ENCODE peak calls at places on chromosomes 4 and X, in five cellular contexts. One of them, this sample, is unnamed.

GRCh38 chr4:137892134-137892533 is 350.0 kb downstream of the SLC7A11 start:
- DNase-seq in HCT116: no peak
- DNase-seq in astrocyte: peak
- DNase-seq in CD8-positive, alpha-beta memory T cell: no peak
- DNase-seq in uterus: no peak
- DNase-seq in this sample: no peak

GRCh38 chr4:37421614-37422013 is 177.1 kb downstream of the NWD2 start:
- DNase-seq in HCT116: no peak
- DNase-seq in astrocyte: no peak
- DNase-seq in CD8-positive, alpha-beta memory T cell: no peak
- DNase-seq in uterus: no peak
- DNase-seq in this sample: no peak

GRCh38 chr4:138063581-138063980 is 178.6 kb downstream of the SLC7A11 start:
- DNase-seq in HCT116: no peak
- DNase-seq in astrocyte: no peak
- DNase-seq in CD8-positive, alpha-beta memory T cell: no peak
- DNase-seq in uterus: no peak
- DNase-seq in this sample: no peak

GRCh38 chr4:62399242-62399641 is 1199.1 kb downstream of the ADGRL3 start:
- DNase-seq in HCT116: no peak
- DNase-seq in astrocyte: no peak
- DNase-seq in CD8-positive, alpha-beta memory T cell: no peak
- DNase-seq in uterus: no peak
- DNase-seq in this sample: peak

GRCh38 chr4:112125416-112125815 is 19.8 kb upstream of the FAM241A start:
- DNase-seq in HCT116: no peak
- DNase-seq in astrocyte: no peak
- DNase-seq in CD8-positive, alpha-beta memory T cell: no peak
- DNase-seq in uterus: no peak
- DNase-seq in this sample: no peak

GRCh38 chr4:78880874-78881492 is 58.3 kb downstream of the PAQR3 start:
- DNase-seq in HCT116: no peak
- DNase-seq in astrocyte: no peak
- DNase-seq in CD8-positive, alpha-beta memory T cell: no peak
- DNase-seq in uterus: no peak
- DNase-seq in this sample: no peak

GRCh38 chr4:31674313-31674947 is 954.3 kb downstream of the PCDH7 start:
- DNase-seq in HCT116: peak
- DNase-seq in astrocyte: no peak
- DNase-seq in CD8-positive, alpha-beta memory T cell: no peak
- DNase-seq in uterus: no peak
- DNase-seq in this sample: peak

GRCh38 chr4:75497133-75497532 is 17.1 kb downstream of the RCHY1 start:
- DNase-seq in HCT116: no peak
- DNase-seq in astrocyte: peak
- DNase-seq in CD8-positive, alpha-beta memory T cell: no peak
- DNase-seq in uterus: no peak
- DNase-seq in this sample: no peak

GRCh38 chrX:13649823-13650222 is 3.1 kb upstream of the TCEANC start:
- DNase-seq in HCT116: no peak
- DNase-seq in astrocyte: peak
- DNase-seq in CD8-positive, alpha-beta memory T cell: no peak
- DNase-seq in uterus: no peak
- DNase-seq in this sample: no peak

GRCh38 chr4:184768296-184768695 is 34.4 kb upstream of the CENPU start:
- DNase-seq in HCT116: no peak
- DNase-seq in astrocyte: no peak
- DNase-seq in CD8-positive, alpha-beta memory T cell: no peak
- DNase-seq in uterus: no peak
- DNase-seq in this sample: no peak

GRCh38 chr4:157172011-157172410 is 48.5 kb upstream of the GRIA2 start:
- DNase-seq in HCT116: peak
- DNase-seq in astrocyte: peak
- DNase-seq in CD8-positive, alpha-beta memory T cell: no peak
- DNase-seq in uterus: no peak
- DNase-seq in this sample: no peak

GRCh38 chr4:169246957-169247396 is 23.8 kb downstream of the SH3RF1 start:
- DNase-seq in HCT116: no peak
- DNase-seq in astrocyte: no peak
- DNase-seq in CD8-positive, alpha-beta memory T cell: no peak
- DNase-seq in uterus: no peak
- DNase-seq in this sample: no peak

GRCh38 chr4:7027284-7027683 is 15.9 kb upstream of the TADA2B start:
- DNase-seq in HCT116: no peak
- DNase-seq in astrocyte: no peak
- DNase-seq in CD8-positive, alpha-beta memory T cell: no peak
- DNase-seq in uterus: no peak
- DNase-seq in this sample: no peak

GRCh38 chr4:99946346-99947189 is at the start of gene DNAJB14:
- DNase-seq in HCT116: peak
- DNase-seq in astrocyte: peak
- DNase-seq in CD8-positive, alpha-beta memory T cell: peak
- DNase-seq in uterus: peak
- DNase-seq in this sample: peak

GRCh38 chr4:24646777-24647460 is 62.6 kb upstream of the DHX15 start:
- DNase-seq in HCT116: no peak
- DNase-seq in astrocyte: no peak
- DNase-seq in CD8-positive, alpha-beta memory T cell: no peak
- DNase-seq in uterus: no peak
- DNase-seq in this sample: no peak

GRCh38 chr4:3865986-3866812 is 100.0 kb downstream of the ADRA2C start:
- DNase-seq in HCT116: no peak
- DNase-seq in astrocyte: no peak
- DNase-seq in CD8-positive, alpha-beta memory T cell: peak
- DNase-seq in uterus: no peak
- DNase-seq in this sample: no peak

GRCh38 chr4:5019274-5019673 is at the start of gene CYTL1:
- DNase-seq in HCT116: no peak
- DNase-seq in astrocyte: no peak
- DNase-seq in CD8-positive, alpha-beta memory T cell: no peak
- DNase-seq in uterus: no peak
- DNase-seq in this sample: no peak

GRCh38 chrX:26918633-26919032 is 544.5 kb downstream of the PPP4R3C start:
- DNase-seq in HCT116: peak
- DNase-seq in astrocyte: no peak
- DNase-seq in CD8-positive, alpha-beta memory T cell: no peak
- DNase-seq in uterus: no peak
- DNase-seq in this sample: peak

GRCh38 chr4:139606600-139607301 is 50.7 kb upstream of the SETD7 start:
- DNase-seq in HCT116: no peak
- DNase-seq in astrocyte: peak
- DNase-seq in CD8-positive, alpha-beta memory T cell: no peak
- DNase-seq in uterus: no peak
- DNase-seq in this sample: peak
- H3K4me3 ChIP-seq in HCT116: no peak
- H3K4me3 ChIP-seq in astrocyte: no peak
- H3K4me3 ChIP-seq in CD8-positive, alpha-beta memory T cell: peak
- H3K4me3 ChIP-seq in uterus: no peak
- H3K4me3 ChIP-seq in this sample: no peak

DNA sequence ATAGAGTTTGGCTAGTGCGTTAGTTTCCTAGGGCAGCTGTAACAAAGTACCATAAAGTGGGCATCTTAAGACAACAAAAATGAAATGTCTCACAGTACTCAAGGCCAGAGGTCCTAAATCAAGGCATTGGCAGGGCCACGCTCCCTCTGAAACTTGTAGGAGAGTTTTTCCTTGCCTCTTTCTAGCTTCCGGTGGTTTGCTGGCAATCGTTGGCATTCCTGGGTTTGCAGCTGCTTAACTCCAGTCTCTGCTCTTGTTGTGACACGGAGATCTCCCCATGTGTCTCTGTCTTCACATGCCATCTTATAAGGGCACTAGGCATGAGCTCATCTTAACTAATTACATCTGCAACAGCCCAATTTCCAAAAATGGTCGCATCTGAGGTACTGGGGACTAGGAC is 362.0 kb upstream of the BOD1L1 start:
- DNase-seq in HCT116: no peak
- DNase-seq in astrocyte: peak
- DNase-seq in CD8-positive, alpha-beta memory T cell: no peak
- DNase-seq in uterus: no peak
- DNase-seq in this sample: no peak
- H3K4me3 ChIP-seq in HCT116: no peak
- H3K4me3 ChIP-seq in astrocyte: peak
- H3K4me3 ChIP-seq in CD8-positive, alpha-beta memory T cell: no peak
- H3K4me3 ChIP-seq in uterus: no peak
- H3K4me3 ChIP-seq in this sample: no peak

DNA sequence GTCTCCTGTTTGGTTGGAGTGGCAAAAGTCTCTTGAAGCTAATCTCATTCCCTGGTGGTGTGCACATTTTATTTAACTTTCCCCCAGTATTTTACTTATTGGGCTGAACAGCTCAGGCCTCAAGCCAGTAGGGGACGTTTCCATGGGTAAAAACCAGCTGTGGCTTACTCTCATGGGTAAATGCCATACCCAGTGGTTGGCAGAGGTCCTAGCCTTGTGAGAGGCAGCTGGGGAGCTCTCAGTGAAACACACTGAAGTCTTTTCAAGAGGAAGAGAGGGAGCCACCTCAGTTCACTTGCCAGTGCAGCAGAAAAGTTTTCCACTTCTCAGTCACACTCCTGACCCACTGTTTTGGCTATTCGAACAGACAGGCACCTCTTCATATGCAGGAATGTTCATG is 1964.2 kb downstream of the ARAP2 start:
- DNase-seq in HCT116: no peak
- DNase-seq in astrocyte: no peak
- DNase-seq in CD8-positive, alpha-beta memory T cell: no peak
- DNase-seq in uterus: no peak
- DNase-seq in this sample: no peak
- H3K4me3 ChIP-seq in HCT116: no peak
- H3K4me3 ChIP-seq in astrocyte: no peak
- H3K4me3 ChIP-seq in CD8-positive, alpha-beta memory T cell: no peak
- H3K4me3 ChIP-seq in uterus: no peak
- H3K4me3 ChIP-seq in this sample: no peak

GRCh38 chrX:69321789-69322188 is 156.5 kb upstream of the PJA1 start:
- DNase-seq in HCT116: no peak
- DNase-seq in astrocyte: no peak
- DNase-seq in CD8-positive, alpha-beta memory T cell: no peak
- DNase-seq in uterus: no peak
- DNase-seq in this sample: no peak

GRCh38 chrX:69320116-69320515 is 154.9 kb upstream of the PJA1 start:
- DNase-seq in HCT116: no peak
- DNase-seq in astrocyte: no peak
- DNase-seq in CD8-positive, alpha-beta memory T cell: no peak
- DNase-seq in uterus: no peak
- DNase-seq in this sample: no peak

GRCh38 chrX:69321006-69321655 is 155.9 kb upstream of the PJA1 start:
- DNase-seq in HCT116: no peak
- DNase-seq in astrocyte: no peak
- DNase-seq in CD8-positive, alpha-beta memory T cell: no peak
- DNase-seq in uterus: no peak
- DNase-seq in this sample: no peak

GRCh38 chrX:69324851-69325250 is 159.6 kb upstream of the PJA1 start:
- DNase-seq in HCT116: no peak
- DNase-seq in astrocyte: no peak
- DNase-seq in CD8-positive, alpha-beta memory T cell: no peak
- DNase-seq in uterus: no peak
- DNase-seq in this sample: no peak

GRCh38 chrX:69323786-69324720 is 158.8 kb upstream of the PJA1 start:
- DNase-seq in HCT116: no peak
- DNase-seq in astrocyte: no peak
- DNase-seq in CD8-positive, alpha-beta memory T cell: no peak
- DNase-seq in uterus: no peak
- DNase-seq in this sample: no peak
- H3K4me3 ChIP-seq in HCT116: no peak
- H3K4me3 ChIP-seq in astrocyte: no peak
- H3K4me3 ChIP-seq in CD8-positive, alpha-beta memory T cell: no peak
- H3K4me3 ChIP-seq in uterus: no peak
- H3K4me3 ChIP-seq in this sample: no peak

DNA sequence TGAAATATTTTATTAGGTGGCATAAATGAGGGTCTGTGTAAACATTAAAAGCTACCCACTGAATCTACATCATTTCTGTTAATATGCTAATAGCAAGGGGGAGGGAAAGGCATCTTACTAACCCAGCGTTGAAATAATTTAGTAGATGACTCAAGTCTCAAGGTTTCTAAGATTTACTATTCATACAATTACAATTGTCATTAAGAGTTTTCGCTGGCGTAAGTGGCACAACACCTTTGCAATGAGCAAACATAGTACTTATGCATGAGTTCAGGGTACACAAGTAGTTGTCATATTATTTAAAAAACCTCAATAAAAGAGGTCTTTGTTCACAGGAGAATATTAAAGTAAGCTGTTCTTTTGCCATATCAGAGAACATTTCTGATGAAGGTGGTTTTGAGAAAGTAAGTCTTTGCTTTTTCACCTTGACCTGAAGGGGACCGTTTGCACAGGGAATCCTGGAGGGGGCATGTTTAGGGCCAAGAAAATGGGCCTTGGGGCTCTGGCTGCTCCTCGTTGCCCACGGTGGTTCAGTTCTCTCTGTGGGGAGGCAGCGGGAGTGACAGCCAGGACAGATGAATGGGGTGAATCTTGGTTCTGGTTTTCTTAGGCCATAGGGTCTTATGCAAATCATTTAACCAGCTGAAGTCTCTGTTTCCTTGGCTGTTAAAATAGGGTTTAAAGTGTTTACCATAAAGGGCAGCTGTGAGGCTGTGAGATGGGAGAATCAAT is 4.4 kb upstream of the RHOH start:
- DNase-seq in HCT116: no peak
- DNase-seq in astrocyte: no peak
- DNase-seq in CD8-positive, alpha-beta memory T cell: no peak
- DNase-seq in uterus: no peak
- DNase-seq in this sample: no peak
- H3K4me3 ChIP-seq in HCT116: no peak
- H3K4me3 ChIP-seq in astrocyte: no peak
- H3K4me3 ChIP-seq in CD8-positive, alpha-beta memory T cell: peak
- H3K4me3 ChIP-seq in uterus: no peak
- H3K4me3 ChIP-seq in this sample: peak

DNA sequence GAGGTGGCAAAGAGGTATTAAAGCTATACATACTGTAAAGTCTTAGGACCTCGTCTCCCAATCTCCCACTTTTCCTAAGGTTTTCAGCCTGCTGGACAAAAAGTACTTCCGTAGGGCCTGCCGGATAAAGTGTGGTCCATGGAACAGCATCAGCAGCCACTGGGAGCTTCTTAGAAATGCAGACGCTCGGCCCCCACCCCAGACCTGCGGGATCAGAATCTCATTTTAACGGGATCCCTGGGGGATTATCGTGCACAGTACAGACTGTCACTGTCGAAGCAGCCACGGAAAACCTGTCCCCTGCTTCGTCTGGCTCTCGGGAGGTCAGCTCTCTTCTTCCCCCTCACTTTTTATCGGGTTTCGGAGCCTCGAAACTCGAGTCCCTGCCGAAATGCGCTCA is 802 bp downstream of the ADGRG2 start:
- DNase-seq in HCT116: no peak
- DNase-seq in astrocyte: no peak
- DNase-seq in CD8-positive, alpha-beta memory T cell: no peak
- DNase-seq in uterus: no peak
- DNase-seq in this sample: no peak
- H3K4me3 ChIP-seq in HCT116: no peak
- H3K4me3 ChIP-seq in astrocyte: no peak
- H3K4me3 ChIP-seq in CD8-positive, alpha-beta memory T cell: no peak
- H3K4me3 ChIP-seq in uterus: peak
- H3K4me3 ChIP-seq in this sample: no peak

DNA sequence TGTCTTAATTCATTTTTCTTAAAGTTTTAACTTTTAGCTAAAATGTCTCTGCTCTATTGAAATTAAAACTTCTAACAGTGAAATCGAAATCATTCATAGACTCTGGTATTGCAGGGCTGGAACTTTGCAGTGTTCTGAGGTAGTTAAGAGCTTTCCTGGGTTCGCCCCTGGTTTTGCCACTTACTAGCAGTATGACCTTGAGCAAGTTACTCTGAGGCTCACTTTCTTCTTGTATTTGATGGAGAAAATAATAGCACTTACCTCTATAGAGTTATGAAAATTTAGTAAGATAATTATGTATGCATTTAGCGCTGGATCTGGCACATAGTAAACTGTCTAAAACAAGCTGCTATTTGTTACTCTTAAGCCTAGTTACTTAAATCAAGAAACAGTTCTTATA is 1.7 kb downstream of the SLAIN2 start:
- DNase-seq in HCT116: no peak
- DNase-seq in astrocyte: no peak
- DNase-seq in CD8-positive, alpha-beta memory T cell: no peak
- DNase-seq in uterus: no peak
- DNase-seq in this sample: no peak
- H3K4me3 ChIP-seq in HCT116: peak
- H3K4me3 ChIP-seq in astrocyte: peak
- H3K4me3 ChIP-seq in CD8-positive, alpha-beta memory T cell: peak
- H3K4me3 ChIP-seq in uterus: peak
- H3K4me3 ChIP-seq in this sample: peak